ENCODE peak calls at places on chromosome 16, in five cellular contexts. One of them, this sample, is unnamed.
A peak's percentile ranks its signal among the peaks of the same experiment; 100 is the strongest.

GRCh38 chr16:69709456-69710084 is 16.8 kb downstream of the NQO1 start:
- DNase-seq in body of pancreas: no peak
- DNase-seq in heart right ventricle: no peak
- DNase-seq in mesendoderm: peak; percentile 63
- DNase-seq in MM.1S: peak; percentile 67
- DNase-seq in this sample: no peak

GRCh38 chr16:30925646-30926332 is 2.4 kb downstream of the FBXL19 start:
- DNase-seq in body of pancreas: no peak
- DNase-seq in heart right ventricle: no peak
- DNase-seq in mesendoderm: no peak
- DNase-seq in MM.1S: no peak
- DNase-seq in this sample: no peak

GRCh38 chr16:23535901-23536300 is 21.2 kb downstream of the EARS2 start:
- DNase-seq in body of pancreas: no peak
- DNase-seq in heart right ventricle: no peak
- DNase-seq in mesendoderm: no peak
- DNase-seq in MM.1S: no peak
- DNase-seq in this sample: no peak

GRCh38 chr16:81415757-81416156 is 28.9 kb upstream of the CMIP start:
- DNase-seq in body of pancreas: no peak
- DNase-seq in heart right ventricle: no peak
- DNase-seq in mesendoderm: peak; percentile 84
- DNase-seq in MM.1S: no peak
- DNase-seq in this sample: no peak

GRCh38 chr16:70430667-70431536 is 8.0 kb downstream of the ST3GAL2 start:
- DNase-seq in body of pancreas: no peak
- DNase-seq in heart right ventricle: peak; percentile 34
- DNase-seq in mesendoderm: peak; percentile 69
- DNase-seq in MM.1S: peak; percentile 62
- DNase-seq in this sample: no peak

GRCh38 chr16:65283238-65283651 is 161.4 kb upstream of the CDH11 start:
- DNase-seq in body of pancreas: no peak
- DNase-seq in heart right ventricle: no peak
- DNase-seq in mesendoderm: peak; percentile 95
- DNase-seq in MM.1S: no peak
- DNase-seq in this sample: no peak

GRCh38 chr16:69444873-69445517 is 20.6 kb downstream of the CYB5B start:
- DNase-seq in body of pancreas: no peak
- DNase-seq in heart right ventricle: no peak
- DNase-seq in mesendoderm: no peak
- DNase-seq in MM.1S: no peak
- DNase-seq in this sample: no peak

GRCh38 chr16:49701867-49702494 is 153.9 kb downstream of the ZNF423 start:
- DNase-seq in body of pancreas: peak; percentile 21
- DNase-seq in heart right ventricle: peak; percentile 53
- DNase-seq in mesendoderm: peak; percentile 80
- DNase-seq in MM.1S: no peak
- DNase-seq in this sample: peak; percentile 90

GRCh38 chr16:86585821-86586611 is 7.7 kb downstream of the FOXL1 start:
- DNase-seq in body of pancreas: no peak
- DNase-seq in heart right ventricle: no peak
- DNase-seq in mesendoderm: no peak
- DNase-seq in MM.1S: no peak
- DNase-seq in this sample: no peak

GRCh38 chr16:57537596-57538234 is 1.3 kb upstream of the CCDC102A start:
- DNase-seq in body of pancreas: no peak
- DNase-seq in heart right ventricle: peak; percentile 6
- DNase-seq in mesendoderm: no peak
- DNase-seq in MM.1S: no peak
- DNase-seq in this sample: peak; percentile 60

GRCh38 chr16:66925322-66925840 is at the start of gene RRAD:
- DNase-seq in body of pancreas: no peak
- DNase-seq in heart right ventricle: peak; percentile 72
- DNase-seq in mesendoderm: peak; percentile 19
- DNase-seq in MM.1S: no peak
- DNase-seq in this sample: no peak

GRCh38 chr16:7511549-7512260 is 179.1 kb downstream of the RBFOX1 start:
- DNase-seq in body of pancreas: no peak
- DNase-seq in heart right ventricle: no peak
- DNase-seq in mesendoderm: no peak
- DNase-seq in MM.1S: no peak
- DNase-seq in this sample: no peak

GRCh38 chr16:19912445-19913305 is 28.0 kb upstream of the GPRC5B start:
- DNase-seq in body of pancreas: no peak
- DNase-seq in heart right ventricle: no peak
- DNase-seq in mesendoderm: peak; percentile 73
- DNase-seq in MM.1S: no peak
- DNase-seq in this sample: no peak

GRCh38 chr16:4272114-4272954 is 489 bp downstream of the TFAP4 start:
- DNase-seq in body of pancreas: peak; percentile 61
- DNase-seq in heart right ventricle: peak; percentile 66
- DNase-seq in mesendoderm: peak; percentile 72
- DNase-seq in MM.1S: peak; percentile 36
- DNase-seq in this sample: no peak

GRCh38 chr16:27432600-27432957 is 30.6 kb downstream of the IL21R start:
- DNase-seq in body of pancreas: no peak
- DNase-seq in heart right ventricle: no peak
- DNase-seq in mesendoderm: peak; percentile 83
- DNase-seq in MM.1S: no peak
- DNase-seq in this sample: no peak

GRCh38 chr16:75406943-75407342 is 26.4 kb downstream of the CFDP1 start:
- DNase-seq in body of pancreas: no peak
- DNase-seq in heart right ventricle: no peak
- DNase-seq in mesendoderm: no peak
- DNase-seq in MM.1S: no peak
- DNase-seq in this sample: no peak

GRCh38 chr16:84475643-84476240 is 28.7 kb downstream of the MEAK7 start:
- DNase-seq in body of pancreas: no peak
- DNase-seq in heart right ventricle: no peak
- DNase-seq in mesendoderm: peak; percentile 37
- DNase-seq in MM.1S: no peak
- DNase-seq in this sample: peak; percentile 50

GRCh38 chr16:66045626-66046025 is 320.9 kb upstream of the CDH5 start:
- DNase-seq in body of pancreas: no peak
- DNase-seq in heart right ventricle: no peak
- DNase-seq in mesendoderm: no peak
- DNase-seq in MM.1S: no peak
- DNase-seq in this sample: no peak

GRCh38 chr16:70018254-70018653 is 67.1 kb downstream of the CLEC18A start:
- DNase-seq in body of pancreas: peak; percentile 12
- DNase-seq in heart right ventricle: peak; percentile 33
- DNase-seq in mesendoderm: peak; percentile 81
- DNase-seq in MM.1S: peak; percentile 19
- DNase-seq in this sample: no peak

GRCh38 chr16:71383054-71383773 is 24.7 kb downstream of the CALB2 start:
- DNase-seq in body of pancreas: no peak
- DNase-seq in heart right ventricle: no peak
- DNase-seq in mesendoderm: peak; percentile 84
- DNase-seq in MM.1S: no peak
- DNase-seq in this sample: no peak

GRCh38 chr16:30137897-30138296 is 14.9 kb upstream of the MAPK3 start:
- DNase-seq in body of pancreas: no peak
- DNase-seq in heart right ventricle: no peak
- DNase-seq in mesendoderm: no peak
- DNase-seq in MM.1S: no peak
- DNase-seq in this sample: no peak

GRCh38 chr16:20747030-20747816 is 5.6 kb upstream of the THUMPD1 start:
- DNase-seq in body of pancreas: no peak
- DNase-seq in heart right ventricle: no peak
- DNase-seq in mesendoderm: peak; percentile 5
- DNase-seq in MM.1S: no peak
- DNase-seq in this sample: no peak

GRCh38 chr16:85449195-85449884 is 163.8 kb upstream of the GSE1 start:
- DNase-seq in body of pancreas: no peak
- DNase-seq in heart right ventricle: no peak
- DNase-seq in mesendoderm: no peak
- DNase-seq in MM.1S: no peak
- DNase-seq in this sample: no peak

GRCh38 chr16:86901483-86901882 is 323.1 kb downstream of the FOXL1 start:
- DNase-seq in body of pancreas: peak; percentile 16
- DNase-seq in heart right ventricle: no peak
- DNase-seq in mesendoderm: peak; percentile 21
- DNase-seq in MM.1S: no peak
- DNase-seq in this sample: no peak

GRCh38 chr16:54282923-54283734 is 3.5 kb downstream of the IRX3 start:
- DNase-seq in body of pancreas: no peak
- DNase-seq in heart right ventricle: no peak
- DNase-seq in mesendoderm: peak; percentile 22
- DNase-seq in MM.1S: no peak
- DNase-seq in this sample: no peak

GRCh38 chr16:12833939-12834338 is 30.3 kb upstream of the CPPED1 start:
- DNase-seq in body of pancreas: no peak
- DNase-seq in heart right ventricle: no peak
- DNase-seq in mesendoderm: peak; percentile 74
- DNase-seq in MM.1S: no peak
- DNase-seq in this sample: no peak

GRCh38 chr16:57568173-57568678 is 25.8 kb downstream of the ADGRG5 start:
- DNase-seq in body of pancreas: no peak
- DNase-seq in heart right ventricle: no peak
- DNase-seq in mesendoderm: no peak
- DNase-seq in MM.1S: no peak
- DNase-seq in this sample: no peak

GRCh38 chr16:85983606-85984005 is 84.6 kb downstream of the IRF8 start:
- DNase-seq in body of pancreas: no peak
- DNase-seq in heart right ventricle: no peak
- DNase-seq in mesendoderm: no peak
- DNase-seq in MM.1S: no peak
- DNase-seq in this sample: no peak

GRCh38 chr16:31181102-31181830 is 1.3 kb downstream of the FUS start:
- DNase-seq in body of pancreas: peak; percentile 29
- DNase-seq in heart right ventricle: peak; percentile 48
- DNase-seq in mesendoderm: peak; percentile 41
- DNase-seq in MM.1S: no peak
- DNase-seq in this sample: peak; percentile 63

GRCh38 chr16:86211800-86212199 is 298.5 kb upstream of the FOXF1 start:
- DNase-seq in body of pancreas: no peak
- DNase-seq in heart right ventricle: no peak
- DNase-seq in mesendoderm: no peak
- DNase-seq in MM.1S: no peak
- DNase-seq in this sample: no peak

GRCh38 chr16:9048302-9048700 is 43.1 kb upstream of the HAPSTR1 start:
- DNase-seq in body of pancreas: no peak
- DNase-seq in heart right ventricle: no peak
- DNase-seq in mesendoderm: no peak
- DNase-seq in MM.1S: no peak
- DNase-seq in this sample: no peak

GRCh38 chr16:90026135-90026534 is 6.9 kb upstream of the DBNDD1 start:
- DNase-seq in body of pancreas: no peak
- DNase-seq in heart right ventricle: no peak
- DNase-seq in mesendoderm: peak; percentile 43
- DNase-seq in MM.1S: no peak
- DNase-seq in this sample: no peak

GRCh38 chr16:3173892-3174617 is 13.9 kb upstream of the OR1F1 start:
- DNase-seq in body of pancreas: no peak
- DNase-seq in heart right ventricle: no peak
- DNase-seq in mesendoderm: peak; percentile 95
- DNase-seq in MM.1S: peak; percentile 87
- DNase-seq in this sample: no peak

GRCh38 chr16:55811811-55812210 is 21.1 kb downstream of the CES1 start:
- DNase-seq in body of pancreas: no peak
- DNase-seq in heart right ventricle: no peak
- DNase-seq in mesendoderm: no peak
- DNase-seq in MM.1S: no peak
- DNase-seq in this sample: no peak
- H3K27me3 ChIP-seq in body of pancreas: no peaks in the 10 kb centered on the region
- H3K27me3 ChIP-seq in heart right ventricle: no peaks in the 10 kb centered on the region
- H3K27me3 ChIP-seq in mesendoderm: no peaks in the 10 kb centered on the region
- H3K27me3 ChIP-seq in MM.1S: no peaks in the 10 kb centered on the region
- H3K27me3 ChIP-seq in this sample: no peaks in the 10 kb centered on the region

DNA sequence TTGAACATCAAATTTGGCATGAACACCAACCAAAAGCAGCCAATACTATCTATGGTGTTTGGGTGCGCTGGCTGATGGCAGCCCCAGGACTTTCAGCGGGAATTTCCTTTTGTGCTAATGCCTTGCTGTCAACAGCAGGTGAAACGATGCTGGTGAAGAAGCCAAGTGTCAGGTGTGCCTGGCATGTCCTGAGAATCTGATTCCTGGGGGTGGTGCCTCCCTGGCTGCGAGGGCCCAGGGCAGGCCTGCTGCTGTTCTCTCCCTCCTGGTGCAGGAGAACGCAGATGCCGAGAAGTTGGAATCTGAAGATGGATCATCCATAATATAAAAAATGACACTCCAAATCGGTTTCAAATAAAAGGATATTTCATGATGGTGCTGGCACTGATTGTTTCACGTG is 62.0 kb upstream of the DNAJA2 start:
- DNase-seq in body of pancreas: no peak
- DNase-seq in heart right ventricle: no peak
- DNase-seq in mesendoderm: no peak
- DNase-seq in MM.1S: no peak
- DNase-seq in this sample: no peak
- H3K27me3 ChIP-seq in body of pancreas: no peaks in the 10 kb centered on the region
- H3K27me3 ChIP-seq in heart right ventricle: no peaks in the 10 kb centered on the region
- H3K27me3 ChIP-seq in mesendoderm: no peaks in the 10 kb centered on the region
- H3K27me3 ChIP-seq in MM.1S: peaks cover 4% of the 10 kb centered on the region
- H3K27me3 ChIP-seq in this sample: no peaks in the 10 kb centered on the region

GRCh38 chr16:275786-276232 is at the start of gene RGS11:
- DNase-seq in body of pancreas: no peak
- DNase-seq in heart right ventricle: no peak
- DNase-seq in mesendoderm: no peak
- DNase-seq in MM.1S: no peak
- DNase-seq in this sample: no peak

GRCh38 chr16:276360-277077 is 775 bp upstream of the RGS11 start:
- DNase-seq in body of pancreas: no peak
- DNase-seq in heart right ventricle: no peak
- DNase-seq in mesendoderm: no peak
- DNase-seq in MM.1S: no peak
- DNase-seq in this sample: no peak

GRCh38 chr16:272633-273546 is 2.9 kb downstream of the RGS11 start:
- DNase-seq in body of pancreas: no peak
- DNase-seq in heart right ventricle: no peak
- DNase-seq in mesendoderm: no peak
- DNase-seq in MM.1S: no peak
- DNase-seq in this sample: no peak

GRCh38 chr16:275041-275621 is 613 bp downstream of the RGS11 start:
- DNase-seq in body of pancreas: no peak
- DNase-seq in heart right ventricle: no peak
- DNase-seq in mesendoderm: no peak
- DNase-seq in MM.1S: no peak
- DNase-seq in this sample: no peak

GRCh38 chr16:273547-274421 is 2.0 kb downstream of the RGS11 start:
- DNase-seq in body of pancreas: peak; percentile 78
- DNase-seq in heart right ventricle: no peak
- DNase-seq in mesendoderm: no peak
- DNase-seq in MM.1S: peak; percentile 15
- DNase-seq in this sample: no peak
- H3K27me3 ChIP-seq in body of pancreas: no peaks in the 10 kb centered on the region
- H3K27me3 ChIP-seq in heart right ventricle: no peaks in the 10 kb centered on the region
- H3K27me3 ChIP-seq in mesendoderm: peaks cover 1% of the 10 kb centered on the region
- H3K27me3 ChIP-seq in MM.1S: peaks cover 54% of the 10 kb centered on the region
- H3K27me3 ChIP-seq in this sample: no peaks in the 10 kb centered on the region

DNA sequence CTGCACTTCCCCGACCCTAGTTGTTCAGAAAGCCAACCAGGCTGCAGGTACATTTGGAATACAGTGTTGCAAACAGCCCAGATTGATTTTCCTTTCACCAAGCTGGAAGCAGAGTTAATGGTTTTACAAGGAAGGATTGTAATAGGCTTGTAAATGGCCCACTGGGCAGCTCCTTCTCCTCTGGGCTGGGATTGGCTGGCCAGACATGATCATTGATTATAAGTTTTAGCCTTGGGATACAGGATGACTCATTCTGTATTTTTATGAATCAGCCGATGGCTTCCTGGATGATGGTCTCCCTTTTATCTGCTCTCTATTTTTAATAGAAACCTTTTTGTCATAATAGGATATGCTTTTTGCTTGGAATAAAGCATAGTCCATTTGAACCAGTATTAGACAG is 2.6 kb downstream of the VAT1L start:
- DNase-seq in body of pancreas: no peak
- DNase-seq in heart right ventricle: no peak
- DNase-seq in mesendoderm: no peak
- DNase-seq in MM.1S: no peak
- DNase-seq in this sample: no peak
- H3K27me3 ChIP-seq in body of pancreas: peaks cover 16% of the 10 kb centered on the region
- H3K27me3 ChIP-seq in heart right ventricle: peaks cover 4% of the 10 kb centered on the region
- H3K27me3 ChIP-seq in mesendoderm: peaks cover 2% of the 10 kb centered on the region
- H3K27me3 ChIP-seq in MM.1S: peaks cover 12% of the 10 kb centered on the region
- H3K27me3 ChIP-seq in this sample: no peaks in the 10 kb centered on the region

This sample was measured in right atrium auricular region.